ENCODE peak calls at places on chromosome 5, in nine cellular contexts. W, X, Z, U, A, H, I, R and L are unnamed samples.

GRCh38 chr5:150120062-150120441 is 33.7 kb upstream of the CSF1R start:
- DNase-seq in W (no peak), X (no peak), Z (no peak), U (no peak), A (no peak), H (no peak), I (no peak), R (no peak), L (no peak)

GRCh38 chr5:79845448-79846197 is 145.4 kb downstream of the MTX3 start:
- DNase-seq in W (no peak), X (peak; percentile 25), Z (peak; percentile 89), U (no peak), A (peak; percentile 47), H (no peak), I (no peak), R (no peak), L (no peak)

GRCh38 chr5:14183187-14183939 is 40.2 kb downstream of the TRIO start:
- DNase-seq in W (peak; percentile 38), X (no peak), Z (no peak), U (no peak), A (no peak), H (peak; percentile 49), I (no peak), R (no peak), L (no peak)

GRCh38 chr5:1293416-1293996 is 1.4 kb downstream of the TERT start:
- DNase-seq in W (no peak), X (no peak), Z (no peak), U (peak; percentile 52), A (no peak), H (no peak), I (no peak), R (no peak), L (no peak)

GRCh38 chr5:54671111-54671531 is 153.6 kb downstream of the SNX18 start:
- DNase-seq in W (no peak), X (no peak), Z (peak; percentile 36), U (no peak), A (peak; percentile 63), H (no peak), I (no peak), R (no peak), L (no peak)

GRCh38 chr5:151454166-151454565 is 6.8 kb downstream of the SLC36A1 start:
- DNase-seq in W (no peak), X (peak; percentile 50), Z (no peak), U (no peak), A (no peak), H (no peak), I (no peak), R (no peak), L (no peak)

GRCh38 chr5:8829322-8830029 is 716.4 kb downstream of the SEMA5A start:
- DNase-seq in W (no peak), X (peak; percentile 100), Z (peak; percentile 100), U (no peak), A (peak; percentile 99), H (no peak), I (no peak), R (no peak), L (no peak)

GRCh38 chr5:176676361-176676824 is 29.1 kb downstream of the TSPAN17 start:
- DNase-seq in W (peak; percentile 62), X (peak; percentile 65), Z (peak; percentile 16), U (no peak), A (peak; percentile 39), H (no peak), I (no peak), R (no peak), L (no peak)

GRCh38 chr5:67166460-67166871 is 30.1 kb downstream of the CD180 start:
- DNase-seq in W (peak; percentile 58), X (peak; percentile 24), Z (no peak), U (peak; percentile 78), A (no peak), H (peak; percentile 46), I (peak; percentile 32), R (no peak), L (peak; percentile 58)

GRCh38 chr5:136058972-136059354 is 30.2 kb downstream of the TGFBI start:
- DNase-seq in W (no peak), X (no peak), Z (no peak), U (no peak), A (no peak), H (no peak), I (no peak), R (no peak), L (no peak)

GRCh38 chr5:21709766-21710165 is 1143.4 kb downstream of the CDH12 start:
- DNase-seq in W (no peak), X (no peak), Z (no peak), U (no peak), A (no peak), H (no peak), I (no peak), R (no peak), L (no peak)

GRCh38 chr5:54836959-54837534 is 148.3 kb downstream of the ESM1 start:
- DNase-seq in W (no peak), X (no peak), Z (peak; percentile 65), U (no peak), A (peak; percentile 69), H (no peak), I (no peak), R (no peak), L (no peak)

GRCh38 chr5:151751091-151751490 is 7.3 kb downstream of the ATOX1 start:
- DNase-seq in W (no peak), X (peak; percentile 67), Z (peak; percentile 13), U (no peak), A (no peak), H (no peak), I (no peak), R (no peak), L (no peak)

GRCh38 chr5:103472820-103473219 is 89.8 kb downstream of the NUDT12 start:
- DNase-seq in W (no peak), X (peak; percentile 90), Z (peak; percentile 59), U (no peak), A (peak; percentile 83), H (no peak), I (no peak), R (no peak), L (no peak)

DNA sequence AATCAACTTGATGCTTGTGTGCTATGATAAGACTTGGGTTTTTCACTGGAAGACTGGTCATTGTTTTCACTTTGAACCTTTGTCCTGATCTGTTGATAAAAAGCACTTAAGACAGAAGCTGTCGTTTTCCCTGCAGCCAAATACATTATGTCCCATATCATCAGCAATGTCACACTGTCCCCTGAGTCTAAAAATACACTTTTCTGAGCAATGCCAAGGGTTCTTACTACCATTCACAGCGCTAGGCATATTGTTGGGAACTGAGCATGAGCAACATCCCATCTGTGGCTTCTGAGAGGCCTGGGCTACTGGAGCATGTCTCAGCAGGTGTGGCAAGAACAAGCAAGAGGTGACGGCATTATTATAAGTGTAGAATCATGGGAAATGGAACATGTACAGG is 81.8 kb downstream of the SEMA6A start:
- DNase-seq in W (no peak), X (no peak), Z (no peak), U (no peak), A (no peak), H (no peak), I (no peak), R (no peak), L (no peak)
- TF ChIP-seq CTCF in W (no peak), X (no peak), Z (no peak), U (no peak), A (no peak), H (no peak), I (no peak), R (no peak), L (no peak)

DNA sequence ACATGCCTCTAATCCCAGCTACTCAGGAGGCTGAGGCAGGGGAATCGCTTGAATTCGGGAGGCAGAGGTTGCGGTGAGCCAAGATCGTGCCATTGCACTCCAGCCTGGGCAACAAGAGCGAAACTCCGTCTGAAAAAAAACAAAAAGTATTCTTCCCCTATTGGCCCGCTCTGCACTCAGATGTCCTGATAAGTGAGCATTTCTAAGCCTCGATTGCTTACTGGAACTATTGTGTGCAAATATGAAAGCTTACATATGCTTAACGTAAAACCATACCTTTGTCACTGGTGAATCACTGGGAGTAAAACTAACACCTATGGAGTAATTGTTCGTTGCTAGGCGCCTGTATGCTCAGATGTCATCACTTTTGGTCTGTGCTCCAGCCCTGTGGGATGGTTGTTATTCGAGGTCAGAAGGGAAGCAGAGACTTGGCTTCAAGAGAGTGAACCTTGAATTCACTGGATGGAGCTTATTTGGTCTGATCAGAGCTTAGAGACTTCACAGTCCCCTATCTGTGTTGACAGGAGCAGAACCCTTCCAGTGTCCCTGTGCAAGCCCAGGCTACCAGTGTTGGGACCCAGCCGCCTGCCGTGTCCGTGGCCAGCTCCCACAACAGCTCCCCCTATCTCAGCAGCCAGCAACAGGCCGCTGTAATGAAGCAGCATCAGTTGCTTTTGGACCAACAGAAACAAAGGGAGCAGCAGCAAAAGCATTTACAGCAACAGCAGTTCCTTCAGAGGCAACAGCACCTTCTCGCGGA is 25.3 kb upstream of the LTC4S start:
- DNase-seq in W (no peak), X (no peak), Z (no peak), U (no peak), A (no peak), H (no peak), I (no peak), R (peak; percentile 54), L (no peak)
- TF ChIP-seq CTCF in W (peak; percentile 38), X (peak; percentile 24), Z (peak; percentile 1), U (no peak), A (peak; percentile 18), H (no peak), I (no peak), R (no peak), L (no peak)

DNA sequence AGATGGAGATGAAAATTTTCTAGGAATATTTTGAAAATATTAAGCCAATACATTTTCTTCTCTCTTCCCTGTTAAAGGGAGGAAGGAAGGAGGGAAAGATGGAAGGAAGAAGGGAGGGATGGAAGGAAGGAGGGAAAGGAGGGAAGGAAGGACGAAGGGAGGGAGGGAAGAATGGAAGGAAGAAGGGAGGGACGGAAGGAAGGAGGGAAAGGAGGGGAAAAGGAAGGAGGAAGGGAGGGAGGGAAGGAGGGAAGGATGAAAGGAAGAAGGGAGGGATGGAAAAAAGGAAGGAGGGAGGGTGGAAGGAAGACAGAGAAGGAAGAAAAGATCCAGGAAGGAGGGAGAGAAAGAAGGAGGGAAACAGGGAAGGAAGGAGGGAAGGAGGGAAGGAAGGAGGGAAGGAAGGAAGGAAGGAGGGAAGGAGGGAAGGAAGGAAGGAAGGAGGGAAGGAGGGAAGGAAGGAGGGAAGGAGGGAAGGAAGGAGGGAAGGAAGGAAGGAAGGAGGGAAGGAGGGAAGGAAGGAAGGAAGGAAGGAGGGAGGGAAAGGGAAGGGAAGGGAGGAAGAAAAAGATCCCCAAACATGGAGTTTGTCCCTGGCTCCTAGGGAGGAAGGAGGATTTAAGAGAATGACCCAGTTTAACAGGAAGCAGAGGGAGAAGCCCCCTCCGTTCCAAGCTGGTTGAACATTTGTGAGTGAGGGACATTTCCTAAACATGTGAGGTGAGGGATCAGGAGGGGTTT is 70.3 kb upstream of the NEURL1B start:
- DNase-seq in W (no peak), X (no peak), Z (no peak), U (no peak), A (no peak), H (no peak), I (no peak), R (no peak), L (no peak)
- TF ChIP-seq CTCF in W (no peak), X (no peak), Z (no peak), U (no peak), A (no peak), H (no peak), I (no peak), R (no peak), L (no peak)

GRCh38 chr5:39024005-39024404 is 50.2 kb downstream of the RICTOR start:
- DNase-seq in W (no peak), X (no peak), Z (no peak), U (no peak), A (no peak), H (peak; percentile 38), I (no peak), R (peak; percentile 24), L (no peak)
- TF ChIP-seq CTCF in W (no peak), X (no peak), Z (no peak), U (no peak), A (no peak), H (no peak), I (no peak), R (no peak), L (no peak)

GRCh38 chr5:27020965-27021364 is 17.4 kb downstream of the CDH9 start:
- DNase-seq in W (no peak), X (peak; percentile 61), Z (peak; percentile 0), U (no peak), A (peak; percentile 52), H (no peak), I (no peak), R (no peak), L (no peak)
- TF ChIP-seq CTCF in W (no peak), X (peak; percentile 73), Z (peak; percentile 42), U (no peak), A (peak; percentile 46), H (peak; percentile 11), I (no peak), R (no peak), L (no peak)